ENCODE peak calls at places on chromosomes 11 and 22, in six cellular contexts. Q, K, J, R, V and T are unnamed samples.

GRCh38 chr11:85821636-85822035 is 10.7 kb upstream of the SYTL2 start:
- DNase-seq in J (peak), K (no peak), V (peak), Q (no peak), R (no peak), T (no peak)

GRCh38 chr22:45441158-45441557 is 27.7 kb downstream of the RIBC2 start:
- DNase-seq in V (peak), K (peak), Q (peak), R (peak), J (peak), T (peak)

GRCh38 chr22:50606561-50607365 is 6.2 kb downstream of the MAPK8IP2 start:
- DNase-seq in K (no peak), V (no peak), Q (no peak), J (no peak), R (no peak), T (peak)

GRCh38 chr22:20280866-20281265 is 12.7 kb upstream of the RTN4R start:
- DNase-seq in K (no peak), J (no peak), V (no peak), Q (no peak), R (no peak), T (no peak)

GRCh38 chr11:46588915-46589314 is 4.9 kb downstream of the AMBRA1 start:
- DNase-seq in R (no peak), J (no peak), K (no peak), Q (no peak), V (no peak), T (no peak)

GRCh38 chr11:132373405-132374141 is 1003.2 kb downstream of the NTM start:
- DNase-seq in Q (no peak), V (no peak), R (peak), J (no peak), K (no peak), T (no peak)

GRCh38 chr22:44743247-44743646 is 9.1 kb upstream of the ARHGAP8 start:
- DNase-seq in Q (no peak), R (no peak), J (no peak), K (no peak), V (no peak), T (no peak)

GRCh38 chr11:134047586-134047999 is 21.3 kb upstream of the JAM3 start:
- DNase-seq in K (no peak), V (peak), J (peak), Q (peak), R (no peak), T (no peak)

GRCh38 chr11:43268161-43268560 is 43.6 kb upstream of the API5 start:
- DNase-seq in K (no peak), Q (no peak), J (no peak), V (no peak), R (peak), T (no peak)

GRCh38 chr11:43269229-43269928 is 42.4 kb upstream of the API5 start:
- DNase-seq in J (no peak), Q (no peak), V (no peak), K (no peak), R (no peak), T (no peak)

GRCh38 chr11:43270468-43270867 is 41.3 kb upstream of the API5 start:
- DNase-seq in J (no peak), Q (no peak), K (no peak), V (no peak), R (no peak), T (no peak)

DNA sequence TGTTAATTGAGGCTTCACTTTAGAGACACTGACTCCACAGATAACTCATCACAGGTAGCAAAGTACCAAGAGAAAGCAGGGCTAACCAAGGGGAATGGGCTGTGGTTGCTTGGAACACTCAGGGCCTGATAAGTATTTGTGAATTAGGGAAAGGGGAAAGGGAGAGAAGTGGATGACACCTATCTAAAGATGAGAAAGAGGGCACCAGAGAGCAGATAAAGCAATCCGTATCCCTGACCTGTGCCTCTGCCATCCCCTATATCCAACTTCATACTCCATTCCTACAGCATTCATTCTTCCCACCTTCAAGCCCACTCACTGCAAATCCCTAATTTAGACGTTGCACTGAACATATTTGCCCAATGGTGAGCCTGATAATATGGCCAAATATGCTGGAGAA is 43.0 kb upstream of the API5 start:
- DNase-seq in K (no peak), J (no peak), Q (no peak), R (no peak), V (no peak), T (no peak)
- TF ChIP-seq CTCF in K (no peak), J (no peak), Q (no peak), R (no peak), V (no peak), T (no peak)

GRCh38 chr22:37781434-37782059 is 26.2 kb upstream of the GCAT start:
- DNase-seq in K (no peak), V (no peak), R (no peak), J (no peak), Q (peak), T (no peak)

GRCh38 chr22:37778370-37779009 is 29.2 kb upstream of the GCAT start:
- DNase-seq in K (no peak), V (no peak), J (no peak), Q (no peak), R (no peak), T (no peak)

GRCh38 chr22:37777122-37777687 is 30.5 kb upstream of the GCAT start:
- DNase-seq in J (peak), V (peak), K (peak), Q (peak), R (no peak), T (peak)

GRCh38 chr22:37784829-37785495 is 22.8 kb upstream of the GCAT start:
- DNase-seq in R (peak), V (no peak), J (no peak), K (no peak), Q (no peak), T (no peak)

DNA sequence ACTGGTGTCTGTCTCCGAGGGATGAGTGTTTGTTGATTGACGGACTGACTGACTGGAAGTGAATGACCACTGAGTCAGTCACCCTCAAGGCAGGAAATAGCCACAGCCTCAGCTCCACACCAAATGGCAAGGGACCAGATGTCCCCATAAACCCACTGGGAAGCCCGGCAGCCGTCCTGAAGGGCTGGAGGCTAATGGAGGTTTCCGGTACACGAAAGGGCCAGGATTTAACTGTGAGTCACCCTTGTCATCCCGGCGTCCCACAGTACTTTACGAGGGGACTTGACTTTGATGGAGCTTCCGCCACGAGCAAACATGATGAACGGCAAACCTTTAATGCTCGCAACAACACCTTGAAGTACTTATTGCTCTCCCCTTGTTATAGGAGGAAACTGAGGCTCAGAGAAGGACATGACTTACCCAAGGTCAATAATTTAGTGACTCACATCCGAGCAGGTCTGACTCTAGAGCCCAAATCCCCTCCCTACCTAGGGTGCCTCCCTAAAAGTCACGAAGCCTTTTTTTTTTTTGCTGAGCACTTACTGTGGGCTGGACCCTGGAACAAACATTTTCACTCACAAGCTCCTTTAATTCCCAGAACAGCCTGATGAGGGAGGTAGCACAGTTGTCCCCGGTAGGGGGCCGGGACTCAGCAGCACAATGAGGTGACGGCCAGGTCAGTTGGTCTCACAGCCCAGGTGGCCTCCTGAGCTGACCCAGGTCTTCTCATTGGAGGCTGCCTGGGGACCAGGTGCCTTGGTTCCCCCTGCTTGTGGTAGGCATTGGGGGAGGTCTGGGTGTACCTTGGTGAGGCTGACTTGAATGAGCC is 25.2 kb upstream of the GCAT start:
- DNase-seq in J (peak), K (no peak), Q (no peak), V (no peak), R (peak), T (no peak)
- TF ChIP-seq CTCF in J (no peak), K (no peak), Q (no peak), V (peak), R (peak), T (no peak)

GRCh38 chr22:35538801-35539321 is 1.8 kb upstream of the RASD2 start:
- DNase-seq in J (no peak), V (no peak), K (peak), Q (no peak), R (peak), T (no peak)
- TF ChIP-seq CTCF in J (peak), V (peak), K (peak), Q (peak), R (peak), T (peak)

GRCh38 chr22:37570661-37570976 is 9.3 kb downstream of the LGALS2 start:
- DNase-seq in V (no peak), Q (no peak), J (no peak), K (no peak), R (no peak), T (no peak)

GRCh38 chr22:37571992-37572373 is 7.9 kb downstream of the LGALS2 start:
- DNase-seq in R (no peak), J (no peak), Q (no peak), V (no peak), K (no peak), T (no peak)

GRCh38 chr22:37569009-37569920 is 9.0 kb downstream of the CDC42EP1 start:
- DNase-seq in K (no peak), J (no peak), V (no peak), Q (no peak), R (no peak), T (no peak)

GRCh38 chr22:37569921-37570660 is 9.8 kb downstream of the LGALS2 start:
- DNase-seq in V (no peak), K (no peak), R (no peak), J (no peak), Q (no peak), T (no peak)

DNA sequence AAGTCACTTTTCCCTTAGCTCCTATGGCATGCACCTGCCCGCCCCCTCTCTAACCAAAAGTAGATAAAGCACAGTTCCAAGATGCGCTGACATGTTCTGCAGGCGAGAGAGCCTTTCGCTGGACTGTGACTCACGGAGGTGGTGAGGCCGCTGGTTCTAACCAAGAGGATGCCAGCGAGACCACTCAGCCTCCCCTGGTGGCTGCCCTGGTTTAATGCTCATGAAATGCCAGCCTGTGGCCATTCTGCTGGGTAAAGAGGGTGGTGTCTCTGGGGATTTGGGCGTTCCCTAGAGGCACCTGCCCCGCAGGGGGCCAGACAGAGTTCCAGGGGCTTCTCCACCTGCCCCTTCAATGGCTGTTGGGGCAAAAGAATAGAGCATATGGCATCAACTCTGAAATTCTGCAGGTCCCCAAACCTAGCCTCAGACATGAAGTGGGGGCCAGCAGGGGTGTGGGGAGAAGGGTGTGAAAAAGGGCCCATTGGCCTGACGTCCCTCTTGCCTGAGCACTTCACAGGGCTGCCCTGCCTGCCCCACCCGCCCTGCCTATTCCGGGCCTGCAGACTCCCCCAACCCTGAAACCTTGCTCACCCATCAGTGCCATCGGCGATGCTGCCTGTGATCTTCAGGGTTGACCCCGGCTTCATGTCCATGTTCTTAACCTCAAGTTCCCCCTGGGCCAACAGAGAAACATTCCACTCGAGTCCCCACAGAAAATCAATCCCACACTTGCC is 8.5 kb downstream of the LGALS2 start:
- DNase-seq in K (no peak), R (no peak), J (peak), V (no peak), Q (peak), T (no peak)
- TF ChIP-seq CTCF in K (no peak), R (no peak), J (no peak), V (peak), Q (peak), T (no peak)

DNA sequence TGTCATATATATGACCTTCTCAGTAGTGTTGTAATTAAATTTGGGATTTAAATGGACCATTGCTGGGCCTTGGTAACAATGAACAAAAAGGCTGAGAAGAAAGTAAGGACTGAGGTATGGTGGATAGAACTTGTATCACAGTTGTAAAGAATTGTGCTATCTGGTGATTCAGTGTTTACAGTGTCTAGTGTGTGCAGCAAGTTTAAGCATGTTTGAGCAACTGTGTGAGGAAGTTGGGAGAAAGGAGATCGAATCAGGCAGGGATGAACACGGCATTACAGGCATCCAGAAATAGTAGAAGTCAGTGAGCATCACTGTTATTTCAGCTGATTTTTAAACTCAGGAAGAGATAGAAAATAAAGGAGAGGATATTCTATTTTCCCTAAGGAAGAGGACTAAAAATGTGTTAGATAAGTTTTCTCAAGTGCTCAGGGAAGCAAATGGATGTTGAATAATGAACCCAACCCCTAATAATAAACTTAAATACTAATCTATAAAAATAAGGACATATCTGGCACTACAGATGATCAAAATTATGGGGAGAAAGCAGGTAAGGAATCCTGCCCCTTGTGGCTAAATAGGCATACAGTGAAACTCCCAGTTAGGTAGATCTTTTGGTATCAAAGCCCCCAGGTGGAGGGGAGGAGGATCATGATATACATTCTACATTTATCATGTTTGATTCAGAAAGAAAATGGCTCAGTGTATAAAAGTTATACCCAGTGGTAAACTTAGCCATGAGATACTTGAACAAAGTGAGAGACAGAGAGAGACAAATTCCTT is 361.0 kb upstream of the ANO3 start:
- DNase-seq in K (no peak), V (no peak), R (no peak), J (no peak), Q (no peak), T (no peak)
- TF ChIP-seq CTCF in K (peak), V (peak), R (peak), J (no peak), Q (peak), T (peak)

GRCh38 chr22:27543460-27543859 is 258.1 kb downstream of the MN1 start:
- DNase-seq in V (no peak), K (no peak), R (no peak), J (no peak), Q (no peak), T (no peak)

GRCh38 chr22:27541831-27542230 is 259.7 kb downstream of the MN1 start:
- DNase-seq in Q (no peak), K (no peak), V (no peak), R (no peak), J (no peak), T (no peak)

GRCh38 chr22:27542602-27543001 is 259.0 kb downstream of the MN1 start:
- DNase-seq in R (no peak), V (no peak), K (no peak), Q (peak), J (no peak), T (no peak)

GRCh38 chr22:27537481-27537891 is 264.1 kb downstream of the MN1 start:
- DNase-seq in V (peak), R (no peak), K (no peak), Q (peak), J (no peak), T (no peak)

GRCh38 chr22:27540247-27540646 is 261.3 kb downstream of the MN1 start:
- DNase-seq in K (no peak), Q (no peak), R (no peak), J (no peak), V (no peak), T (no peak)
- TF ChIP-seq CTCF in K (no peak), Q (no peak), R (no peak), J (no peak), V (no peak), T (no peak)

GRCh38 chr11:43680521-43681505 is at the start of gene HSD17B12:
- DNase-seq in V (peak), J (peak), K (peak), Q (peak), R (peak), T (peak)
- TF ChIP-seq CTCF in V (no peak), J (no peak), K (no peak), Q (no peak), R (no peak), T (no peak)

DNA sequence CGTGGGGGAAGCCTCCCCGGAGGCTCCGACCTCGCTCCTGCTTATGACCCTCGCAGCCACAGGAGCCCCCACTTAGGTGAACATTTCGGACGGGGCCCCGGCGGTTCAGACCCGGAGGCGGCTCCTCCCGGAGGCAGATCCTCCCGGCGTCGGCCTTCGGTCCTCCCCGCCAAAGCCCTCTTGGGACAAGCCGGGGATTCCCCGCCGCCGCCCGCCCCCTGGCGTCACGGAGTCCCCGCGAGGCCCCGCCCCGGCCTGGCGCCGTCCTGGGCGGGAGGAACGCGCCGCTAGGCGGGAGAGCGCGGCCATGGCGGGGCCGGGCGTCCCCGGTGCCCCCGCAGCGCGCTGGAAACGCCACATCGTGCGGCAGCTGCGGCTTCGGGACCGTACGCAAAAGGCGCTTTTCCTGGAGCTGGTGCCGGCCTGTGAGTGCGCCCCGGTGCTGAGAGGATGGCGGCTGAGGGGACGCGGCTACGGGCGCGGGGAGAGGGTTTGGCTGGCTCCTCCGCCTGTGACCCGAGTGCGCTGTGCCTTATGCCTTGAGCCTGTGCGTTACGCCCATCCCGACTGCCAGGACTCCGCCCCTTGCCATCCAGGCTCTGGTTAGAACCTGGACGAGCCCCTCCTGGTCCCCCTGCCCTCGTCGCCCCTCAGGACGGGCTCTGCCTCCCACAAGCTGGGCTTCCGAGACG is at the start of gene ATG16L2:
- DNase-seq in Q (peak), R (peak), J (peak), V (peak), K (peak), T (peak)
- TF ChIP-seq CTCF in Q (no peak), R (peak), J (no peak), V (no peak), K (peak), T (peak)

DNA sequence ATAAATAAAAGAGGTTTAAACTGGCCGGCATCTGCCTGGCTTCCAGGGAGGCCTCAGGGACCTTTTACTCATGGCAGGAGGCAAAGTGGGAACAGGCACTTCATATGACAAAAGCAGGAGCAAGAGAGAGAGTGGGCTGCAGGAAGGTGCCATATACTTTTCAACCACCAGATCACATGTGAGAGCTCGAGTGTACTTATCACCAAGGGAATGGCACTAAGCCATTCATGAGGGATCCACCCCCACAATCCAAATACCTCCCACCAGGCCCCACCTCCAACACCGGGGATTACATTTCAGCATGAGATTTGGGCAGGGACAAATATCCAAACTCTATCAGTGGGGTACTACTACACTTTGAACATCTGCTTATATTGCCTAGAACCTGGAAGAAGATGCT is 126.5 kb downstream of the PARVA start:
- DNase-seq in Q (no peak), V (no peak), J (no peak), K (no peak), R (no peak), T (no peak)
- TF ChIP-seq CTCF in Q (no peak), V (no peak), J (no peak), K (no peak), R (no peak), T (no peak)